ENCODE peak calls at places on chromosomes 7 and 10, in four cellular contexts. V is fibroblast of lung, A is astrocyte, H is transverse colon. M is an unnamed sample.

GRCh38 chr7:32518534-32519140 is 23.3 kb downstream of the AVL9 start:
- DNase-seq in V (peak; percentile 78), A (peak; percentile 77), H (no peak), M (no peak)

GRCh38 chr7:134353411-134353810 is 36.7 kb upstream of the SLC35B4 start:
- DNase-seq in A (no peak), H (no peak), V (no peak), M (peak; percentile 65)

GRCh38 chr7:92904292-92905131 is 68.1 kb upstream of the CDK6 start:
- DNase-seq in V (peak; percentile 99), H (no peak), A (peak; percentile 98), M (peak; percentile 99)

GRCh38 chr10:61153766-61154165 is 209.8 kb upstream of the RHOBTB1 start:
- DNase-seq in H (no peak), V (peak; percentile 56), A (peak; percentile 50), M (no peak)

GRCh38 chr10:30979956-30980355 is 51.7 kb downstream of the ZNF438 start:
- DNase-seq in V (no peak), A (no peak), H (no peak), M (peak; percentile 89)

GRCh38 chr7:5997210-5997808 is 11.5 kb downstream of the PMS2 start:
- DNase-seq in V (peak; percentile 58), H (peak; percentile 58), A (peak; percentile 44), M (peak; percentile 47)

GRCh38 chr10:127890935-127891334 is 1.8 kb downstream of the CLRN3 start:
- DNase-seq in V (no peak), A (no peak), H (no peak), M (no peak)

GRCh38 chr7:48101352-48101751 is 12.3 kb downstream of the UPP1 start:
- DNase-seq in H (no peak), V (no peak), A (no peak), M (no peak)

GRCh38 chr10:31004611-31005193 is 27.0 kb downstream of the ZNF438 start:
- DNase-seq in A (peak; percentile 88), V (peak; percentile 89), H (no peak), M (peak; percentile 88)

GRCh38 chr10:126903646-126904360 is 1.4 kb upstream of the DOCK1 start:
- DNase-seq in V (peak; percentile 31), A (no peak), H (no peak), M (no peak)

DNA sequence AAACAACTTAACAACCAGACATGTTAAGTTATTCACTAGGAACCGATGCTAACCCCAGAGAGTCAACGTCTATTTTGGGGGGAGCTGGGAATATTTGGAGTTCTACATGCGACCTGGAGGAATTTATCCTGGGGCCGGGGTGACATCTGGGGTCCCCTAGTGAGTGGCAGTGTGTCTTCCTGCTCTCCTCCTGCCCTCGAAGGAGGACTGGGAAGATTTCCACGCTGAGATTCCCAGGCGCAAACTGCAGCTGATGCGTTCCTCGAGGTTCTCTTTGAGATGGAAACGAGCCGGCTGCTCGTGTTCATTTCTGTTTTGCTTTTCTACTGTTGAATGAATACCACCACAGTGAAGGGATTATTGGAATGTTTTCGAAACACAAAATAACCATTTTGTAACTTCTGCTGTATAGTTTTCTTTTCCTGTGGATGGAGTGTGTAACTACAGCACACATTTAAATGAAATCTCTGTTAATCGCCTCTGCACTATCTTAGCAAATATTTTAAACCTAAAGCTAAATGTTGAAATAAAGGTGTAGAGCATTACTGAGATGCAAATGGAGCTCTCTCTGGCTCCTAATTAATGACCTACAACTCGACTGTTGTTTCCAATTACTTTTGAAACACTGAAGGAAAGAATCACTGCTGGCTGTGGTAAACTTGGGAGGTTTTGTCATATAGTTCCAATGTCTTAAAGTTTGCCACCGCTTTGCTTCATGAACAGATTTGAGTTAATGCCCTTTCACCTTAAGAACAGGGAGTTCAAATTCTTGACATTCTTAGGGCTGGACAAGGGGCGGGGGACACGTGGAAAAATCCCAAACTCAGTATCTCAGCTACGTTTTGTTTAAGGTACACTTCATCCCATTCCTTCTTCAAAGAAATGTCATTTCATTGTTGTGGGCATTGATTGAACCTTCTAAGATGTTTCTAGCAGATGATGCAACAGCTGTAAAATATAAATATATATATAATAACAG is 21.1 kb downstream of the GATA3 start:
- DNase-seq in A (no peak), H (no peak), V (no peak), M (no peak)
- TF ChIP-seq CTCF in A (no peak), H (no peak), V (no peak), M (no peak)

GRCh38 chr10:93496322-93497041 is at the start of gene CEP55:
- DNase-seq in A (peak; percentile 79), V (peak; percentile 92), H (peak; percentile 97), M (peak; percentile 85)
- H3K4me3 ChIP-seq in A (peak within 1 kb of the TSS; percentile 97), V (peak within 1 kb of the TSS; percentile 93), H (peak within 1 kb of the TSS; percentile 56), M (peak within 1 kb of the TSS; percentile 63)

DNA sequence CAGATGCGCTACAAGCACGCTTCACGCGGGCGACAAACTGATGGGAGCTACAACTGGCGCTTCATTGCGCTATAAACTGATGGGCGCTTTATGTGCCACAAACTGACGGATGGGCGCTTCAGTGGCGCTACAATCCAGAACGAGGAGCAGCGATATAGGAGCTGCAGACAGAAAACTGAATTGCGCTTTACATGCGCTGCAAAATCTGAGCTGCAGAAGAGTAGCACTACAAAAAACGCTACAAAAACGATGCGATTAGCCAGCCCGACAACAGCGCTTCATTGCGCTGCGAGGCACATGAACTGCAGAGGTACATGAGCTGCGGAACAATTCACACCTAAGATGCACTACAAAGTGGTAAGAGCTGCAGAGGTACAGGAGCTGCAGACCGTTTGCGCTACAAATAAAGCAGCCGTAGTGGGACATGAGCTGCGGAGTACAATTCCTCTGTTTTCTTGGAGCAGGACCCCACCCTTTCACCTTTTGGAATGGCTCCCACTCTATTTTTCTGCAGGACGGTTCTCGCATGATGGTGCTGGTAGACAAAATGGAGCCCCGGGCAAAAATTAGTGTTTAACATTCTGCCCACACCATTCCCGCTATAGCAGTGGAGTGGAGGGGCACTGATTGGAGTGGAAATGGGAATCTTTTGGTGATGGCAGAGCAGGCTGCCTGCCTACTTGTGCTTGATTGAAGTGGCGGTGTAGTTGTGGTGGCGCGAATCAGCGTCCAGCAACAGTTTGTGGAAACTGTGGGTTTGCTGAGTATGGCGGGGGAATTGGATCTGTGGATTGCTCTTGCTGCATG is 1.2 kb upstream of the SGCE start:
- DNase-seq in A (peak; percentile 26), V (peak; percentile 41), H (no peak), M (peak; percentile 34)
- H3K27me3 ChIP-seq in A (no peaks in the 10 kb centered on the region), V (no peaks in the 10 kb centered on the region), H (peaks cover 44% of the 10 kb centered on the region), M (no peaks in the 10 kb centered on the region)

GRCh38 chr10:130078120-130078519 is 32.5 kb downstream of the C10orf143 start:
- DNase-seq in H (no peak), A (no peak), V (no peak), M (no peak)

GRCh38 chr10:130072247-130072646 is 38.4 kb downstream of the C10orf143 start:
- DNase-seq in V (no peak), A (no peak), H (no peak), M (no peak)

GRCh38 chr10:130076681-130077080 is 33.9 kb downstream of the C10orf143 start:
- DNase-seq in H (no peak), A (no peak), V (no peak), M (no peak)

GRCh38 chr10:130073912-130074311 is 36.7 kb downstream of the C10orf143 start:
- DNase-seq in V (no peak), A (no peak), H (no peak), M (no peak)

DNA sequence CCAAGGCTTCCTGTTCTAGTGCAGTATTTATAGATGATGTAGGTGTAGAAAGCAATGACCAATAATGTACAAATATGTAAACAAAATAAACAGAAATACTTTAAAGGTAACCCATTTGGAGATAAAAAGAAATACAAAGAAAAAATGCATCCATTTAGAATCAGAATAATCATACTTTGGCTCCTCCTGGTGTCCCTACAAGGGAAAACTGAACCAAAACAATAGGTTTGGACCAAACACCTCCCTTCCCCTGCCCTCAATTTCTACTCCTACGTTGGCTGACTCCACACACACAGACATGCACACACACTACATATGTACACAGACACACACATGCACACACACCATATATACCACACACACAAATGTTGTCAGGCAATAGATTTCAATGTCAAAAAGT is 36.0 kb downstream of the C10orf143 start:
- DNase-seq in H (no peak), A (no peak), V (no peak), M (no peak)
- TF ChIP-seq CTCF in H (no peak), A (no peak), V (no peak), M (no peak)

DNA sequence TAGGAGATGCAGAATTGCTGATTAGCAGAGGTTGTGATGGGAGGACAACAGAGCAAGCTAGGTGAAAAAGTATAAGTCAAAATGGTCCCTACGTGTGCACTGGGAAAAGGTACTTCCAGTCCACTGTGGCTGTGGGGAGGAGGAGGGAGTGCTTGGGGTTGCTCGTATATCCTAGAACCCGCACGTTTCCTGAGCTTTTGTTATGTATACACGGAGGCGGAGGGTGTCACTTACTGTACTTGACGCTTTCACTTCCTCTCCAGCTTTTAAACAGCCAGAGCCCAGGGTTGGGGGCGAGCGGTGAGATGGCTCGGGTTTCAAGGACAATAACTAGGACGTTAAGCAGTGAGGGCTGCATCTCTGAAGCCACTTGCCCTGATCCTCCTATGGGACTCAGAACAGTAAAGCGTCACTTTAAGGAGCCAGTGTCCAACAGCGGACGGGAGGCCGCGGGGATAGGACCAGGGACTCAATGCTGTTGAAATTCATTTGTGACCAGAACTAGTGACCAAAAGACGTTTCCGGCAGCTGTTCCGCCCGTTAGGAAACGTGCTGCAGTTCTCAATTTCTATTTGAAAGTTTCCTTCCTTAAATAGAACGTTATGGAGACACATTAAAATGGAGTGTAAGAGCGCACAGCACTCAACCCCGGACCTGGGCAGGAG is 985 bp upstream of the ETV1 start:
- DNase-seq in A (peak; percentile 62), V (peak; percentile 71), H (peak; percentile 34), M (peak; percentile 16)
- H3K4me3 ChIP-seq in A (peak overlapping the region; percentile 92), V (peak overlapping the region; percentile 88), H (peak overlapping the region; percentile 52), M (peak overlapping the region; percentile 58)

GRCh38 chr7:155818820-155819168 is 6.5 kb upstream of the SHH start:
- DNase-seq in V (no peak), H (no peak), A (no peak), M (no peak)
- H3K27me3 ChIP-seq in V (peaks cover 8% of the 10 kb centered on the region), H (peaks cover 48% of the 10 kb centered on the region), A (peaks cover 16% of the 10 kb centered on the region), M (no peaks in the 10 kb centered on the region)

GRCh38 chr7:151057737-151057988 is at the start of gene CDK5:
- DNase-seq in V (no peak), A (no peak), H (no peak), M (no peak)

GRCh38 chr7:151057038-151057736 is 510 bp downstream of the CDK5 start:
- DNase-seq in V (no peak), H (no peak), A (no peak), M (no peak)

GRCh38 chr7:151058766-151059361 is 525 bp upstream of the SLC4A2 start:
- DNase-seq in H (no peak), A (peak; percentile 56), V (peak; percentile 58), M (no peak)

GRCh38 chr7:151057989-151058765 is 480 bp upstream of the CDK5 start:
- DNase-seq in H (peak; percentile 99), V (peak; percentile 100), A (peak; percentile 99), M (peak; percentile 99)

GRCh38 chr7:151056286-151057037 is 1.2 kb downstream of the CDK5 start:
- DNase-seq in A (no peak), H (no peak), V (no peak), M (no peak)
- TF ChIP-seq CTCF in A (no peak), H (peak; percentile 21), V (no peak), M (peak; percentile 25)

DNA sequence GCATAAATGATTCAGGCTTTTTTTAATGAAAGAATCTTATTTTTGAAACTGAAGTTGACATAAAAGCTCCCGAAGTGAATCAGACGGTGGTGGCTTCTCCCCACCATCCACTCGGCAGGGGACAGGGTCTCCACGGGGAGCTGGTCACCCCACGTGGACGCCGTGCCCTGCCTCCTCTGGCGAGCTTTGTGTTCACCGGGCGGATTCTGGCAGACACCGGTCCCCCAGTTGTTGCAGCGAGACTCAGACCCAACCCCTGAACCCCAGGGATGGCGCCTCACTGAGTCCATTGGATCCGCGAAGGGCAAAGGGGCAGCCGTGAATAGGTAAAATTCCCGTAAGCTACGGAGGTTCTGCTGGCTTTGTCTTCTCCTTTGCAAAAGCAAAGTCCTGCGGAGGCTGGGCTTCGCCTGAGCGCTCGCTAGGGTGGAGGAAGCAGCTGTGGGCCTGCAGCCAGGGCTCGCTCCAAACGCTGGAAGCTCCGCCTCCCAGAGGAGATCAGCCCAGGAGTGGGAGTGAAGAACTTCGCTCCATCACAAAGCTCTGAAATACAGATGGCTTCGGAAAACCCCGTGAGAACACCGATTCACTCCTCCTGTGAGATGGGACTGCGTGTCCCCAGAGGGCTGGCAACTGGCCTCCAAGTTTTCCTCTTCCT is 38.3 kb downstream of the PTPRN2 start:
- DNase-seq in A (no peak), H (no peak), V (no peak), M (no peak)
- H3K4me3 ChIP-seq in A (no peak overlapping the region), H (no peak overlapping the region), V (no peak overlapping the region), M (no peak overlapping the region)

M was measured in bronchial epithelial cell.